ENCODE peak calls at places on chromosomes 2 and 18, in eight cellular contexts. J, S, U, B, Y, A, D and F are unnamed samples.

GRCh38 chr2:101524811-101525430 is 50.0 kb upstream of the RFX8 start:
- DNase-seq in D (no peak), Y (no peak), J (no peak), A (no peak), U (no peak), S (peak), B (no peak), F (no peak)

GRCh38 chr2:129375587-129375986 is 603.9 kb upstream of the RAB6C start:
- DNase-seq in D (no peak), J (no peak), Y (no peak), S (no peak), U (no peak), B (no peak), A (no peak), F (no peak)

GRCh38 chr2:237590272-237591020 is at the start of gene RAB17:
- DNase-seq in D (peak), U (peak), Y (no peak), J (no peak), A (no peak), B (peak), S (peak), F (no peak)

GRCh38 chr2:133229974-133230373 is 338.3 kb downstream of the NCKAP5 start:
- DNase-seq in J (no peak), A (no peak), Y (no peak), U (no peak), D (no peak), B (no peak), S (no peak), F (no peak)

GRCh38 chr2:119240311-119241204 is 16.9 kb downstream of the STEAP3 start:
- DNase-seq in B (peak), S (peak), D (peak), U (peak), J (peak), A (no peak), Y (no peak), F (peak)

GRCh38 chr2:10770956-10771750 is 41.4 kb downstream of the PDIA6 start:
- DNase-seq in A (no peak), U (no peak), S (no peak), D (no peak), J (no peak), B (no peak), Y (no peak), F (no peak)

GRCh38 chr18:50906843-50907242 is 27.9 kb downstream of the ME2 start:
- DNase-seq in A (no peak), D (no peak), U (no peak), S (no peak), J (no peak), Y (no peak), B (no peak), F (no peak)

GRCh38 chr2:147197754-147198153 is 647.1 kb upstream of the ACVR2A start:
- DNase-seq in J (no peak), U (no peak), B (no peak), A (no peak), Y (no peak), S (no peak), D (no peak), F (no peak)

GRCh38 chr2:1556776-1557466 is 143.7 kb downstream of the TPO start:
- DNase-seq in J (peak), Y (no peak), B (peak), S (peak), U (peak), D (peak), A (no peak), F (no peak)

GRCh38 chr18:72325307-72325706 is 218.8 kb downstream of the CBLN2 start:
- DNase-seq in B (no peak), U (no peak), S (no peak), Y (peak), D (no peak), J (no peak), A (no peak), F (no peak)

GRCh38 chr2:222270436-222270835 is 28.4 kb downstream of the PAX3 start:
- DNase-seq in U (no peak), S (no peak), Y (no peak), D (no peak), B (no peak), A (no peak), J (no peak), F (no peak)